ENCODE peak calls at places on chromosomes 16 and 17, in five cellular contexts. R, O, C, H and G are unnamed samples.

GRCh38 chr17:78475211-78475610 is 96.8 kb downstream of the PGS1 start:
- DNase-seq in H (no peak), O (peak), R (no peak), C (no peak), G (no peak)

GRCh38 chr17:7281074-7281952 is at the start of gene SLC2A4:
- DNase-seq in O (peak), C (peak), R (peak), H (peak), G (peak)

GRCh38 chr16:29022196-29022595 is 37.3 kb downstream of the LAT start:
- DNase-seq in R (no peak), C (no peak), H (no peak), O (no peak), G (peak)

GRCh38 chr17:7408341-7408740 is 696 bp downstream of the NLGN2 start:
- DNase-seq in C (no peak), H (no peak), R (no peak), O (no peak), G (peak)

GRCh38 chr17:49815761-49816281 is 27.3 kb downstream of the KAT7 start:
- DNase-seq in C (peak), O (no peak), H (no peak), R (no peak), G (no peak)

GRCh38 chr16:63461248-63461841 is 1425.1 kb upstream of the CDH8 start:
- DNase-seq in C (peak), R (no peak), H (peak), O (no peak), G (no peak)

GRCh38 chr17:65674246-65675045 is 113.0 kb upstream of the AXIN2 start:
- DNase-seq in C (no peak), O (no peak), R (no peak), H (no peak), G (no peak)

GRCh38 chr16:473046-474043 is 47.9 kb downstream of the RAB11FIP3 start:
- DNase-seq in R (no peak), H (no peak), C (no peak), O (no peak), G (no peak)

GRCh38 chr17:7263071-7263800 is 958 bp upstream of the CLDN7 start:
- DNase-seq in C (peak), O (no peak), R (peak), H (no peak), G (no peak)

GRCh38 chr16:57732011-57732410 is 3.6 kb upstream of the KATNB1 start:
- DNase-seq in C (no peak), H (no peak), R (no peak), O (no peak), G (no peak)

GRCh38 chr17:58585554-58585953 is 71.1 kb upstream of the MTMR4 start:
- DNase-seq in C (no peak), O (no peak), R (no peak), H (no peak), G (no peak)

GRCh38 chr16:85773044-85773443 is 22.1 kb upstream of the C16orf74 start:
- DNase-seq in C (no peak), R (no peak), H (no peak), O (no peak), G (no peak)

GRCh38 chr17:68182016-68182315 is 65.9 kb upstream of the AMZ2 start:
- DNase-seq in H (no peak), R (no peak), C (no peak), O (no peak), G (no peak)

GRCh38 chr17:68095205-68095811 is 59.8 kb downstream of the KPNA2 start:
- DNase-seq in H (no peak), C (no peak), O (no peak), R (no peak), G (no peak)

GRCh38 chr17:56150631-56151030 is 2.6 kb upstream of the ANKFN1 start:
- DNase-seq in R (no peak), O (no peak), C (peak), H (no peak), G (no peak)

GRCh38 chr17:29039764-29040598 is 3.0 kb upstream of the PIPOX start:
- DNase-seq in O (no peak), C (peak), H (no peak), R (no peak), G (no peak)

GRCh38 chr17:80103686-80104085 is 2.3 kb downstream of the GAA start:
- DNase-seq in O (no peak), H (no peak), R (no peak), C (no peak), G (no peak)

GRCh38 chr17:7398612-7399011 is 4.3 kb upstream of the PLSCR3 start:
- DNase-seq in O (no peak), C (no peak), R (no peak), H (no peak), G (no peak)

GRCh38 chr17:73492802-73493139 is 151.5 kb downstream of the SDK2 start:
- DNase-seq in R (no peak), C (peak), H (no peak), O (peak), G (no peak)

GRCh38 chr16:22671301-22672076 is 142.5 kb upstream of the HS3ST2 start:
- DNase-seq in C (peak), O (no peak), R (no peak), H (no peak), G (no peak)

GRCh38 chr17:67633751-67634191 is 84.0 kb upstream of the NOL11 start:
- DNase-seq in R (no peak), O (no peak), H (no peak), C (no peak), G (no peak)

GRCh38 chr16:66880288-66881013 is at the start of gene PDP2:
- DNase-seq in O (peak), R (peak), C (peak), H (peak), G (peak)

GRCh38 chr16:73915939-73916451 is 380.6 kb upstream of the PSMD7 start:
- DNase-seq in H (no peak), C (no peak), R (no peak), O (no peak), G (no peak)

GRCh38 chr16:27717726-27718125 is 167.8 kb downstream of the KATNIP start:
- DNase-seq in R (no peak), H (no peak), C (no peak), O (no peak), G (no peak)

GRCh38 chr17:17056167-17056562 is 13.9 kb downstream of the MPRIP start:
- DNase-seq in R (no peak), H (no peak), O (no peak), C (no peak), G (no peak)

GRCh38 chr16:30401768-30402425 is 5.5 kb upstream of the ZNF771 start:
- DNase-seq in C (no peak), O (no peak), H (no peak), R (no peak), G (no peak)

GRCh38 chr16:79006762-79007161 is 593.8 kb downstream of the MAF start:
- DNase-seq in R (no peak), O (no peak), H (no peak), C (no peak), G (no peak)

GRCh38 chr17:57699751-57700186 is 45.3 kb downstream of the CCDC182 start:
- DNase-seq in R (no peak), O (no peak), H (no peak), C (no peak), G (no peak)

GRCh38 chr16:53456625-53457024 is 22.4 kb downstream of the RBL2 start:
- DNase-seq in C (peak), R (no peak), O (no peak), H (no peak), G (peak)

GRCh38 chr16:23448392-23448791 is 4.6 kb downstream of the COG7 start:
- DNase-seq in O (no peak), C (no peak), R (peak), H (peak), G (no peak)

GRCh38 chr17:61485067-61485775 is 33.0 kb downstream of the TBX4 start:
- DNase-seq in C (no peak), O (no peak), R (no peak), H (no peak), G (no peak)

GRCh38 chr17:2214047-2214717 is 89.4 kb downstream of the SMG6 start:
- DNase-seq in H (no peak), C (peak), O (no peak), R (no peak), G (no peak)

GRCh38 chr17:31726980-31727427 is 132.0 kb downstream of the COPRS start:
- DNase-seq in C (no peak), R (no peak), O (no peak), H (no peak), G (no peak)

GRCh38 chr16:4371481-4372314 is at the start of gene VASN:
- DNase-seq in C (peak), R (peak), O (no peak), H (no peak), G (peak)

GRCh38 chr16:85460252-85460982 is 152.7 kb upstream of the GSE1 start:
- DNase-seq in R (no peak), O (peak), H (no peak), C (no peak), G (no peak)

GRCh38 chr16:275041-275621 is 613 bp downstream of the RGS11 start:
- DNase-seq in C (no peak), O (no peak), H (no peak), R (no peak), G (no peak)

GRCh38 chr16:85589688-85590505 is 23.2 kb upstream of the GSE1 start:
- DNase-seq in C (no peak), H (no peak), O (no peak), R (no peak), G (no peak)

GRCh38 chr17:50867856-50868438 is 1.8 kb upstream of the TOB1 start:
- DNase-seq in O (no peak), C (no peak), H (no peak), R (no peak), G (no peak)